ENCODE peak calls at places on chromosomes 7 and 10, in six cellular contexts. L, B, X, S, K and Q are unnamed samples.

GRCh38 chr7:108461855-108462254 is 5.6 kb upstream of the NRCAM start:
- DNase-seq in L (no peak), B (no peak), X (no peak), S (no peak), K (no peak), Q (peak)

GRCh38 chr7:95444796-95445195 is 10.0 kb upstream of the PON2 start:
- DNase-seq in L (no peak), B (no peak), X (no peak), S (no peak), K (no peak), Q (no peak)

GRCh38 chr10:96714031-96714590 is 6.2 kb downstream of the PIK3AP1 start:
- DNase-seq in L (no peak), B (no peak), X (no peak), S (no peak), K (no peak), Q (no peak)

GRCh38 chr7:150826061-150826849 is 25.7 kb downstream of the TMEM176A start:
- DNase-seq in L (no peak), B (no peak), X (no peak), S (no peak), K (no peak), Q (no peak)

GRCh38 chr7:28802450-28802849 is 155.7 kb downstream of the TRIL start:
- DNase-seq in L (no peak), B (no peak), X (no peak), S (no peak), K (no peak), Q (no peak)

GRCh38 chr7:66790725-66791124 is 50.2 kb downstream of the RABGEF1 start:
- DNase-seq in L (no peak), B (no peak), X (no peak), S (no peak), K (no peak), Q (no peak)

GRCh38 chr7:2115739-2116065 is 117.0 kb downstream of the MAD1L1 start:
- DNase-seq in L (no peak), B (no peak), X (no peak), S (no peak), K (no peak), Q (no peak)

GRCh38 chr10:132781556-132781955 is 4.4 kb downstream of the NKX6-2 start:
- DNase-seq in L (no peak), B (no peak), X (no peak), S (no peak), K (no peak), Q (no peak)

GRCh38 chr7:100568936-100569844 is 4.5 kb downstream of the SAP25 start:
- DNase-seq in L (peak), B (peak), X (no peak), S (peak), K (peak), Q (peak)

GRCh38 chr7:124652237-124652636 is 113.4 kb downstream of the GPR37 start:
- DNase-seq in L (no peak), B (no peak), X (no peak), S (no peak), K (no peak), Q (no peak)

GRCh38 chr10:123636598-123637325 is 29.4 kb upstream of the GPR26 start:
- DNase-seq in L (no peak), B (no peak), X (no peak), S (no peak), K (no peak), Q (no peak)

GRCh38 chr10:108086502-108086901 is 922.0 kb upstream of the SORCS1 start:
- DNase-seq in L (no peak), B (no peak), X (no peak), S (no peak), K (no peak), Q (no peak)

GRCh38 chr10:42836771-42837468 is 54.3 kb downstream of the BMS1 start:
- DNase-seq in L (peak), B (no peak), X (no peak), S (no peak), K (no peak), Q (no peak)

GRCh38 chr7:79221211-79221610 is 232.3 kb downstream of the MAGI2 start:
- DNase-seq in L (no peak), B (no peak), X (no peak), S (no peak), K (no peak), Q (no peak)

GRCh38 chr10:120475844-120476791 is 19.1 kb downstream of the PLPP4 start:
- DNase-seq in L (no peak), B (no peak), X (no peak), S (no peak), K (no peak), Q (no peak)

GRCh38 chr10:114715171-114715670 is 57.1 kb upstream of the ABLIM1 start:
- DNase-seq in L (no peak), B (no peak), X (no peak), S (no peak), K (no peak), Q (peak)

GRCh38 chr10:131689016-131689415 is 211.8 kb upstream of the PPP2R2D start:
- DNase-seq in L (peak), B (no peak), X (no peak), S (no peak), K (no peak), Q (no peak)

GRCh38 chr10:132485391-132485790 is 52.2 kb upstream of the INPP5A start:
- DNase-seq in L (no peak), B (no peak), X (no peak), S (no peak), K (no peak), Q (no peak)